ENCODE peak calls at places on chromosomes 3 and 15, in four cellular contexts. Y is mesothelial cell of epicardium, Z is kidney tubule cell, A is HuH-7. G is an unnamed sample.

GRCh38 chr15:42845581-42845980 is 75.0 kb downstream of the TTBK2 start:
- DNase-seq in A (no peak), Z (peak; percentile 20), Y (no peak), G (no peak)

GRCh38 chr3:162142511-162142910 is 645.9 kb downstream of the OTOL1 start:
- DNase-seq in Z (peak; percentile 2), Y (no peak), A (no peak), G (no peak)

GRCh38 chr15:39597751-39598185 is 16.9 kb downstream of the THBS1 start:
- DNase-seq in Y (no peak), A (no peak), Z (no peak), G (no peak)

GRCh38 chr15:31871159-31871886 is 159.0 kb upstream of the CHRNA7 start:
- DNase-seq in Y (no peak), A (no peak), Z (no peak), G (no peak)

GRCh38 chr3:28726840-28727239 is 378.2 kb upstream of the AZI2 start:
- DNase-seq in Y (no peak), Z (peak; percentile 50), A (peak; percentile 51), G (no peak)

GRCh38 chr15:85837011-85837433 is 42.3 kb upstream of the KLHL25 start:
- DNase-seq in Y (no peak), Z (peak; percentile 36), A (peak; percentile 80), G (no peak)

GRCh38 chr15:100670505-100671021 is 68.2 kb downstream of the ASB7 start:
- DNase-seq in Y (no peak), Z (no peak), A (no peak), G (no peak)

GRCh38 chr3:134370611-134371451 is 3.4 kb downstream of the AMOTL2 start:
- DNase-seq in A (no peak), Z (peak; percentile 47), Y (peak; percentile 23), G (no peak)

GRCh38 chr15:60070838-60071493 is 66.9 kb downstream of the FOXB1 start:
- DNase-seq in A (no peak), Y (no peak), Z (no peak), G (no peak)

GRCh38 chr15:99429681-99430081 is 136.1 kb upstream of the MEF2A start:
- DNase-seq in A (no peak), Y (no peak), Z (no peak), G (no peak)

GRCh38 chr3:127078626-127079025 is 95.7 kb downstream of the PLXNA1 start:
- DNase-seq in Z (no peak), Y (no peak), A (no peak), G (no peak)

GRCh38 chr15:68576253-68577236 is 2.2 kb upstream of the CORO2B start:
- DNase-seq in A (no peak), Z (no peak), Y (no peak), G (no peak)

GRCh38 chr3:15498461-15499214 is 22.9 kb downstream of the COLQ start:
- DNase-seq in A (no peak), Y (no peak), Z (no peak), G (no peak)

GRCh38 chr3:143157957-143158548 is 38.5 kb downstream of the CHST2 start:
- DNase-seq in Z (no peak), Y (no peak), A (no peak), G (no peak)

GRCh38 chr3:17831366-17831765 is 88.9 kb upstream of the TBC1D5 start:
- DNase-seq in Z (peak; percentile 28), A (no peak), Y (no peak), G (no peak)

GRCh38 chr3:117526485-117527079 is 817.0 kb downstream of the TUSC7 start:
- DNase-seq in A (no peak), Z (no peak), Y (no peak), G (no peak)

GRCh38 chr3:67493808-67494207 is 160.6 kb downstream of the SUCLG2 start:
- DNase-seq in A (no peak), Y (no peak), Z (no peak), G (no peak)

GRCh38 chr3:42061711-42062408 is 29.3 kb upstream of the TRAK1 start:
- DNase-seq in A (peak; percentile 62), Y (no peak), Z (peak; percentile 86), G (no peak)

GRCh38 chr3:123419850-123420292 is 29.0 kb downstream of the ADCY5 start:
- DNase-seq in A (no peak), Z (peak; percentile 64), Y (no peak), G (no peak)

GRCh38 chr3:39150803-39151631 is 2.4 kb downstream of the CSRNP1 start:
- DNase-seq in Y (peak; percentile 69), A (no peak), Z (peak; percentile 95), G (no peak)

GRCh38 chr3:50587806-50588758 is 18.8 kb downstream of the HEMK1 start:
- DNase-seq in A (no peak), Y (no peak), Z (no peak), G (no peak)

GRCh38 chr3:143831208-143831607 is 17.1 kb downstream of the SLC9A9 start:
- DNase-seq in A (no peak), Y (no peak), Z (peak; percentile 58), G (no peak)

GRCh38 chr15:48422401-48422800 is 91.2 kb downstream of the DUT start:
- DNase-seq in Z (no peak), Y (no peak), A (no peak), G (no peak)

GRCh38 chr15:48318131-48318530 is 13.1 kb upstream of the DUT start:
- DNase-seq in Y (no peak), A (no peak), Z (no peak), G (no peak)

GRCh38 chr3:68059628-68060027 is 405.2 kb upstream of the SUCLG2 start:
- DNase-seq in A (no peak), Y (no peak), Z (peak; percentile 71), G (no peak)

GRCh38 chr3:124767259-124767658 is 37.0 kb downstream of the UMPS start:
- DNase-seq in Y (no peak), A (no peak), Z (no peak), G (no peak)

GRCh38 chr15:85396554-85396953 is 16.2 kb downstream of the AKAP13 start:
- DNase-seq in Z (no peak), Y (no peak), A (no peak), G (no peak)

GRCh38 chr15:59131456-59131855 is 26.5 kb downstream of the CCNB2 start:
- DNase-seq in A (no peak), Z (no peak), Y (no peak), G (no peak)

GRCh38 chr3:81713018-81713417 is 48.4 kb downstream of the GBE1 start:
- DNase-seq in A (no peak), Y (no peak), Z (no peak), G (no peak)